ENCODE peak calls at places on chromosome 2, in four cellular contexts. L is osteoblast, N is transverse colon, T is uterus. V is an unnamed sample.

GRCh38 chr2:230713331-230714121 is 884 bp downstream of the CAB39 start:
- DNase-seq in L (peak; percentile 85), N (peak; percentile 64), T (peak; percentile 18), V (peak; percentile 67)

GRCh38 chr2:38601463-38602135 is 1.1 kb downstream of the HNRNPLL start:
- DNase-seq in L (no peak), N (no peak), T (no peak), V (peak; percentile 35)

GRCh38 chr2:191036365-191036764 is 22.4 kb upstream of the STAT1 start:
- DNase-seq in L (no peak), N (no peak), T (no peak), V (no peak)

GRCh38 chr2:26455037-26455800 is 22.7 kb downstream of the OTOF start:
- DNase-seq in L (no peak), N (no peak), T (no peak), V (no peak)

GRCh38 chr2:238940806-238941205 is 92.9 kb downstream of the TWIST2 start:
- DNase-seq in L (no peak), N (no peak), T (peak; percentile 31), V (no peak)

GRCh38 chr2:21763501-21763900 is 639.7 kb downstream of the TDRD15 start:
- DNase-seq in L (no peak), N (no peak), T (no peak), V (no peak)

GRCh38 chr2:197204855-197205254 is 105.7 kb downstream of the ANKRD44 start:
- DNase-seq in L (no peak), N (no peak), T (no peak), V (no peak)

GRCh38 chr2:72126186-72127100 is 21.2 kb downstream of the CYP26B1 start:
- DNase-seq in L (peak; percentile 57), N (no peak), T (no peak), V (no peak)

GRCh38 chr2:23121968-23122648 is 262.9 kb upstream of the KLHL29 start:
- DNase-seq in L (no peak), N (no peak), T (no peak), V (no peak)

GRCh38 chr2:72989770-72990556 is 72.6 kb downstream of the EMX1 start:
- DNase-seq in L (peak; percentile 86), N (peak; percentile 3), T (peak; percentile 14), V (peak; percentile 33)

GRCh38 chr2:191299009-191299408 is 53.8 kb downstream of the MYO1B start:
- DNase-seq in L (no peak), N (no peak), T (no peak), V (no peak)

GRCh38 chr2:63814114-63814513 is 27.6 kb upstream of the UGP2 start:
- DNase-seq in L (no peak), N (no peak), T (no peak), V (no peak)

GRCh38 chr2:111986116-111986900 is 68.8 kb upstream of the TMEM87B start:
- DNase-seq in L (no peak), N (no peak), T (no peak), V (no peak)

GRCh38 chr2:216170362-216170761 is 61.2 kb downstream of the XRCC5 start:
- DNase-seq in L (no peak), N (no peak), T (no peak), V (no peak)

GRCh38 chr2:233836359-233836758 is 18.0 kb downstream of the HJURP start:
- DNase-seq in L (peak; percentile 10), N (no peak), T (no peak), V (no peak)

GRCh38 chr2:234494361-234495075 is 2.4 kb downstream of the ARL4C start:
- DNase-seq in L (peak; percentile 92), N (no peak), T (no peak), V (peak; percentile 81)

GRCh38 chr2:61948661-61949457 is 43.4 kb downstream of the COMMD1 start:
- DNase-seq in L (no peak), N (no peak), T (no peak), V (no peak)

GRCh38 chr2:1169291-1169949 is 218.8 kb downstream of the SNTG2 start:
- DNase-seq in L (peak; percentile 66), N (no peak), T (no peak), V (no peak)

GRCh38 chr2:217960351-217960750 is 42.4 kb downstream of the TNS1 start:
- DNase-seq in L (no peak), N (no peak), T (peak; percentile 32), V (no peak)

GRCh38 chr2:38685116-38685735 is 19.3 kb downstream of the GALM start:
- DNase-seq in L (peak; percentile 51), N (no peak), T (no peak), V (peak; percentile 13)

GRCh38 chr2:98637401-98638144 is 29.2 kb downstream of the UNC50 start:
- DNase-seq in L (no peak), N (no peak), T (no peak), V (no peak)

GRCh38 chr2:203681978-203682377 is 24.5 kb upstream of the CD28 start:
- DNase-seq in L (peak; percentile 85), N (no peak), T (no peak), V (no peak)

GRCh38 chr2:3195865-3196504 is 181.6 kb downstream of the EIPR1 start:
- DNase-seq in L (peak; percentile 45), N (no peak), T (no peak), V (peak; percentile 41)

GRCh38 chr2:24871852-24872323 is 48.1 kb downstream of the ADCY3 start:
- DNase-seq in L (no peak), N (no peak), T (no peak), V (peak; percentile 39)

GRCh38 chr2:3039188-3040065 is 338.2 kb downstream of the EIPR1 start:
- DNase-seq in L (no peak), N (no peak), T (no peak), V (no peak)

GRCh38 chr2:224162122-224162521 is 123.0 kb upstream of the SERPINE2 start:
- DNase-seq in L (peak; percentile 73), N (no peak), T (no peak), V (no peak)

GRCh38 chr2:58432491-58433166 is 191.5 kb upstream of the FANCL start:
- DNase-seq in L (no peak), N (no peak), T (no peak), V (no peak)

GRCh38 chr2:61949458-61950107 is 44.1 kb downstream of the COMMD1 start:
- DNase-seq in L (no peak), N (no peak), T (no peak), V (no peak)

GRCh38 chr2:28666496-28667184 is 85.0 kb upstream of the PPP1CB start:
- DNase-seq in L (no peak), N (no peak), T (peak; percentile 70), V (no peak)

GRCh38 chr2:76268928-76269327 is 558.2 kb upstream of the GCFC2 start:
- DNase-seq in L (no peak), N (no peak), T (no peak), V (no peak)

GRCh38 chr2:214310319-214310718 is 100.5 kb upstream of the VWC2L start:
- DNase-seq in L (no peak), N (no peak), T (no peak), V (no peak)

GRCh38 chr2:166081131-166081632 is 46.6 kb downstream of the SCN1A start:
- DNase-seq in L (no peak), N (no peak), T (no peak), V (no peak)

GRCh38 chr2:168717790-168718502 is 84.5 kb upstream of the NOSTRIN start:
- DNase-seq in L (no peak), N (no peak), T (no peak), V (no peak)

GRCh38 chr2:179571141-179571713 is 290.2 kb downstream of the ZNF385B start:
- DNase-seq in L (no peak), N (no peak), T (no peak), V (no peak)

DNA sequence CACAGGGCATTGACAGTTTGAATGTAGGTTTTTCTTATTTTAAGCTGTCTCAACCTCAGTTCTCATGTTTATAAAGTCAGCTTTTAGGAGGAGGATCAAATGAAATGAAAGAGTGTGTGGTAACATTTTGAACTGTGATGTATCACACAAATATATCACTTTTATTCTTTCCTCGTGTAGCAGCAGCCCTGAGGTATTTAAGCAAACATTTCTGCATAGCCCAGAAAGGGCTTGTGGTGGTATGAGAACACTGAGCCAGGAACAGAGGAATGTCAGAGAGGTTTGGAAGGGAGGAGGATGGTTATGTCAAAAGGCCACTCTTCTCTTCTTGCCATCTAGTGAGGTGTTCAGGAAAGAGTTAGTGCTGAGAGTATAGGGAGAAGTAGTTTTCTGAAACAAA is 150.2 kb downstream of the PARD3B start:
- DNase-seq in L (no peak), N (no peak), T (no peak), V (no peak)
- H3K4me1 ChIP-seq in L (peaks cover 3% of the 10 kb centered on the region), N (no peaks in the 10 kb centered on the region), T (no peaks in the 10 kb centered on the region), V (no peaks in the 10 kb centered on the region)

GRCh38 chr2:160490760-160491367 is 2.7 kb downstream of the RBMS1 start:
- DNase-seq in L (no peak), N (no peak), T (no peak), V (no peak)

GRCh38 chr2:160491922-160492371 is 1.7 kb downstream of the RBMS1 start:
- DNase-seq in L (peak; percentile 84), N (no peak), T (peak; percentile 18), V (no peak)

GRCh38 chr2:160493227-160494028 is at the start of gene RBMS1:
- DNase-seq in L (peak; percentile 85), N (peak; percentile 53), T (peak; percentile 61), V (peak; percentile 78)

GRCh38 chr2:160492401-160493226 is 993 bp downstream of the RBMS1 start:
- DNase-seq in L (peak; percentile 94), N (peak; percentile 56), T (peak; percentile 80), V (peak; percentile 80)

DNA sequence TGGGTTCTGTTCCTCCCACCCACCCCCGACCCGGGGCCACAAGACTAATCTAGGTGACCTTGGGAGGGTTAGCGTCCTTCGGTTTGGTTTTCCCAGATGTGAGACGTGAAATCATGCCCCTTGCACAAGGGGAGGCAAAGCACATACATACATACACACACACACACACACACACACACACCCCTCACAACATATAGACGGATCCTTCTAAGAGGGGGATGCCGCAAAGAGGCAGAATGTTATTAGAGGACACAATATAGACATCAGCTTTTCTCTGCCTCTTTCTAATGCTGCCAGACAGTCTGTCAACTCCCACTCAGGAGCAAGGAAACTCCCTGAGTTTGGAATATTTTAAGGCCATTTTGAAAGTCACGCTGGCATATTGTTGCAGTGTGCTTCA is 636 bp upstream of the RBMS1 start:
- DNase-seq in L (no peak), N (no peak), T (peak; percentile 23), V (peak; percentile 47)
- H3K4me3 ChIP-seq in L (peak overlapping the region; percentile 90), N (peak overlapping the region; percentile 59), T (peak overlapping the region; percentile 84), V (peak overlapping the region; percentile 97)

GRCh38 chr2:207925601-207926000 is 99.7 kb downstream of the PLEKHM3 start:
- DNase-seq in L (no peak), N (no peak), T (no peak), V (no peak)

GRCh38 chr2:207926133-207927076 is 98.9 kb downstream of the PLEKHM3 start:
- DNase-seq in L (peak; percentile 97), N (peak; percentile 33), T (peak; percentile 46), V (peak; percentile 73)

GRCh38 chr2:207929923-207930322 is 95.4 kb downstream of the PLEKHM3 start:
- DNase-seq in L (no peak), N (peak; percentile 26), T (no peak), V (no peak)

GRCh38 chr2:207930747-207931146 is 94.6 kb downstream of the PLEKHM3 start:
- DNase-seq in L (no peak), N (peak; percentile 73), T (no peak), V (no peak)

DNA sequence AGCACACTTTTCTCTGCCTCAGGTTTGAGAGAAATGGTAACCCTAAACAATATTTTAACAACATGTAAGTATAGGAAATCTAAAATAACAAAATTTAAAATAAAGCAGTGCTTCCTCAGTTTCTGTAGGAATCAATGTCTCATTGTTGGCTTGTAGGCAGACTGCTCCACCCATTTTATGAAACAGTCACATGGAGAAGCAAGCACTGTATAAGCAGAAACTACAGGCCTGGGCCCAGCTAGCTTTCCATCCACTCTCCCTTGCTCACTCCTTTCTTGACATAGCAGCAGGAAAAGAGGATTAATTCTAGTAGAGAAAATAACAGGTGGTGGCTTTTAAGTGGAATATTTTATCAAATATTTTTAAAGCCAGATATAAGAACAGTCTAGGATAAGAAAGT is 97.2 kb downstream of the PLEKHM3 start:
- DNase-seq in L (peak; percentile 69), N (peak; percentile 22), T (no peak), V (no peak)
- H3K27ac ChIP-seq in L (no peak overlapping the region), N (peak overlapping the region; percentile 78), T (no peak overlapping the region), V (no peak overlapping the region)

GRCh38 chr2:85619617-85620016 is 3.6 kb downstream of the USP39 start:
- DNase-seq in L (no peak), N (no peak), T (no peak), V (no peak)
- H3K4me1 ChIP-seq in L (peaks cover 14% of the 10 kb centered on the region), N (peaks cover 19% of the 10 kb centered on the region), T (peaks cover 11% of the 10 kb centered on the region), V (peaks cover 7% of the 10 kb centered on the region)